ENCODE peak calls at places on chromosomes 6 and 20, in four cellular contexts. S is HepG2, R is A549, B is K562. J is an unnamed sample.

GRCh38 chr6:106608080-106608668 is 21.1 kb downstream of the RTN4IP1 start:
- DNase-seq in S (peak), R (peak), B (peak), J (peak)

GRCh38 chr6:47772993-47773392 is 8.8 kb upstream of the OPN5 start:
- DNase-seq in S (no peak), R (no peak), B (no peak), J (no peak)

GRCh38 chr6:1679691-1680068 is 70.0 kb downstream of the FOXC1 start:
- DNase-seq in S (peak), R (no peak), B (no peak), J (no peak)

GRCh38 chr6:136607932-136608772 is 57.9 kb upstream of the MAP7 start:
- DNase-seq in S (peak), R (peak), B (peak), J (peak)

GRCh38 chr20:37323985-37324384 is 22.0 kb upstream of the SRC start:
- DNase-seq in S (no peak), R (no peak), B (no peak), J (peak)

GRCh38 chr6:132333639-132334516 is 67.4 kb downstream of the MOXD1 start:
- DNase-seq in S (peak), R (peak), B (peak), J (peak)

GRCh38 chr6:92684386-92684785 is 735.0 kb downstream of the EPHA7 start:
- DNase-seq in S (no peak), R (no peak), B (no peak), J (peak)

GRCh38 chr6:116253188-116253504 is 729 bp downstream of the TSPYL4 start:
- DNase-seq in S (no peak), R (no peak), B (no peak), J (no peak)

GRCh38 chr6:109269953-109270517 is 112.2 kb downstream of the CD164 start:
- DNase-seq in S (no peak), R (no peak), B (no peak), J (no peak)

GRCh38 chr6:109261815-109262214 is 120.5 kb downstream of the CD164 start:
- DNase-seq in S (no peak), R (no peak), B (no peak), J (no peak)

GRCh38 chr6:109263873-109264700 is 118.2 kb downstream of the CD164 start:
- DNase-seq in S (no peak), R (no peak), B (peak), J (no peak)

GRCh38 chr6:109269057-109269456 is 113.2 kb downstream of the CD164 start:
- DNase-seq in S (no peak), R (no peak), B (no peak), J (no peak)

DNA sequence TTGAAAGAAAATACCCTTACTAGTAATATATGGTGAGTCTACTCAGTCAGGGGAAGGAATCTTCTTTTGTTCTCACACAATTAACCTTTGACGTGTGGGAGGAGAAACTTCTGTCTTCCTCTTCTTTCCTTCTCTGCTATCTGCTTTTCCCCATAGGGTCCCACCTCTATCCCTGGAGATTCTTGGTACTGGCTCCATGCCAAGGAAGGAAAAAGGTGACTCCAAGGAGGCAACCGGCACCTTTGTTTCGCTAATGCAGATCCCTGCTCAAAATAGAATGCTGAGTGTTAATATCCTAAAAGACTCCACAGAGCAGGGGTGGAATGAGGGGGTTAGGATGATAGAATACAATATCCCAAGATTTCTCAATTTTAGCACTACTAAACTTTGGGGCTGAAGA is 116.7 kb downstream of the CD164 start:
- DNase-seq in S (no peak), R (no peak), B (no peak), J (no peak)
- TF ChIP-seq RAD21 in S (no peak), R (no peak), B (no peak), J (no peak)

GRCh38 chr6:157134402-157135074 is 188.8 kb downstream of the TMEM242 start:
- DNase-seq in S (no peak), R (no peak), B (peak), J (peak)

GRCh38 chr6:157135691-157136090 is 187.6 kb downstream of the TMEM242 start:
- DNase-seq in S (no peak), R (no peak), B (no peak), J (peak)

GRCh38 chr6:157143171-157143884 is 180.0 kb downstream of the TMEM242 start:
- DNase-seq in S (no peak), R (no peak), B (no peak), J (peak)

GRCh38 chr6:157137501-157137900 is 185.8 kb downstream of the TMEM242 start:
- DNase-seq in S (no peak), R (no peak), B (no peak), J (no peak)

DNA sequence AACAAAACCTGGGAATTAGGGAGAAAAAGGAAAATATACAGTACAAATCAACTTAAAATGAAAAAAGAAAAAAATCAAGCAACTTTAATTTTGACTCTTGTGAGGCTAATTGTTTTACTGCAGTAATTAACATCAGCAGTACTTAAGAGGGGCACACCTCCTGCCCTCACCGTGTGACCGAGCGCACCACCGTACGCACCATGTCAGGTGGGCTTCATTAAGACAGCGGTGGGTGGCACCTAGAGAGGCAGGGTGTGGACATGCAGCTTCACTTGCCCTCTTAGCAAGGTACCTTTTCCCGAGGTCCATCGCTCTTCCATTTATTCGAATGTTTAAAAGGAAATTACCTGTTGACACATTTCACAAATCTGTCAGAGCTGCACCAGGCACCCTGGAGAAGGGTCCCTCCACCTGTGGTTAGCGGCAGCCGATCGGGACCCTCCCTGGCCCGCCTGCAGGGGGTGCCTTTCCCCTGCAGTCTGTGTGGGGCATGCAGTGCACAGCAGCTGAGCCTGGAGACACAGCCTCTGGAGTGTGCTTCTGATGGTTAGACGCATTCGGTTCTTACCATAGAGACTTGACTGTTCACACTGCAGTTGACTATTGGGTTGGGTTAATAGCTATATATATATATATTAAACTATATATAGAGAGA is 184.1 kb downstream of the TMEM242 start:
- DNase-seq in S (peak), R (no peak), B (peak), J (no peak)
- TF ChIP-seq MAZ in S (no peak), R (no peak), B (no peak), J (no peak)

GRCh38 chr20:973785-974194 is 28.3 kb downstream of the RSPO4 start:
- DNase-seq in S (peak), R (peak), B (peak), J (peak)
- TF ChIP-seq RAD21 in S (peak), R (peak), B (peak), J (no peak)

DNA sequence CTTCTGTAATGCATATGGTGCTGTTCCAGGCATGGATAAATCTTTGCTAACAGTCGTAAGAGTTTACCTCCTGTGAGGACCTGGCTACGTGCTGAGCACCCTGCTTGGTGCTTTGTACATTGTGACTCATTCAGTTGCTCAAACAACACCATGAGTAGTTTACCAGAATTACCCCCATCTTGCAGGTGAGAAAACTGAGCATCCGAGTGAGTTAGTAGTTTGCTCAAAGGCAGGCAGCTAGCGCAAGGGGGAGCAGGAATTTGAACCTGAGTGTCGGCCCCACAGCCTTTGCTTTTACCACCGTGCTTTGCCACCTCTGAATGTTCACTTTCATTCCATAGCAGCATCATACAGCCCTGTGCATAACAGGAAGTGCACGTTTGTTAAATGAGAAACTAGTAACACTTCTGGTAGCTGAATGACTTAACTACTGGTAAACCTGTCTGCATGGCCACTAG is 121.9 kb downstream of the MTHFD1L start:
- DNase-seq in S (no peak), R (peak), B (no peak), J (no peak)
- TF ChIP-seq MAZ in S (no peak), R (no peak), B (no peak), J (no peak)

GRCh38 chr6:156423829-156424228 is 353.3 kb upstream of the ARID1B start:
- DNase-seq in S (no peak), R (no peak), B (peak), J (no peak)
- TF ChIP-seq RAD21 in S (no peak), R (no peak), B (no peak), J (no peak)

DNA sequence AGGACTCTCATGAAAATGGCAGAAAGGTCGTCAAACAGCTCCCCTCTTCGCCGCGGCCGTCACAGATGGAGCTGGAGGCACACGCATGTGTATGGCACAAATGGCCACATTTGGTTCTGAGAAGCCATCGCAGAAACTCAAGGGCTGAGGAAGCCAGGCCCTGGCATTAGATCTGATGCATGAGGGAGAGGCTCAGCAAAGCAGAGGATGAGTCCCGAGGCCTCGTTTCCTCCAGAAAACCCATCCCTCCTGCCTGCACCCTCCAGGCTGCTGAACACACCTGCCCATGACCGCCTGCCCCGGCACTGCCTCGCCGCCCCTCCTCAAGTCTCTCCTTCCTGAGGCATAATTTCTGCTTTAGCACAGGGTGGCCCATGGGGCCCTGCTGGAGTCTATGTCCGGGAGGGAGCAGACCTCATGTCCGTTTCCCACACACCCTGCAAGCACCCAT is 240.3 kb downstream of the DLL1 start:
- DNase-seq in S (no peak), R (no peak), B (no peak), J (no peak)
- TF ChIP-seq MAZ in S (no peak), R (no peak), B (no peak), J (no peak)

GRCh38 chr6:20955751-20956150 is 421.5 kb downstream of the CDKAL1 start:
- DNase-seq in S (no peak), R (no peak), B (no peak), J (no peak)
- TF ChIP-seq RAD21 in S (no peak), R (no peak), B (no peak), J (no peak)

GRCh38 chr6:25717856-25718740 is 36.4 kb upstream of the SLC17A4 start:
- DNase-seq in S (peak), R (peak), B (peak), J (peak)
- TF ChIP-seq MAZ in S (no peak), R (no peak), B (no peak), J (no peak)

GRCh38 chr20:53142651-53143177 is 170.6 kb downstream of the TSHZ2 start:
- DNase-seq in S (no peak), R (no peak), B (no peak), J (no peak)

GRCh38 chr20:53149184-53149651 is 177.1 kb downstream of the TSHZ2 start:
- DNase-seq in S (no peak), R (no peak), B (no peak), J (no peak)

GRCh38 chr20:53148764-53149163 is 176.6 kb downstream of the TSHZ2 start:
- DNase-seq in S (no peak), R (no peak), B (no peak), J (no peak)

GRCh38 chr20:53149652-53150205 is 177.6 kb downstream of the TSHZ2 start:
- DNase-seq in S (no peak), R (no peak), B (no peak), J (no peak)

DNA sequence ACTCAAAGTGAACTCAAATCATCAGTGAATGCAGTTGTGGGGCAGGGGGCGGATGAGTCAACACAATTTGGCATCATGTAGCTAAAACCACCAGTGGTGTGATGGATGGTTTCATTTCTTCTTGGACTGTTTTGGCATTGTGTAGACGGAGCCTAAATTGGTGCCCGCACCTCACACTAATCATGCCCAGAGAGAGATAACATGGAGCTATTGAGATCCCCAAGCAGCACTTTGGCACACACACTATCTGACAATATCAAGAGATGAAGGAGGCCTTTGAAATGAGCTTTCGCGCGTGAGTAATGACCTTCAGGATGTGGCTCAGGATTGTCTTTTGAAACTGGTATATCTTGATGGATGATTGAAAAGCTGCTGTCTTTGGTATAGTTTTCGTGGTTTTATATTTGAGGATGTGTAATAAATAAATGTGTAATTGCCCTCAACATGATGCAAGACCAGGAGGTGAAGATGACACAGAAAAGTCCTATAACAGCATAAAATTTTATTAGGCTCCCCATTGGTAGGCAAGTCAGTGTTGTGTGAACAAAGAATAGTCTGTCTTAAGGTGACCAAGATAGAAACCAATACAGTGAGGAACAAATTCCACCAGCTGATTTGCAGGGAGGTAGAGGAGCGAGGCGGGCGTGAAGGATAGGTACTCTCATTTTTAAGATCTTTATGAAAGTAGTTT is 174.2 kb downstream of the TSHZ2 start:
- DNase-seq in S (no peak), R (no peak), B (no peak), J (no peak)
- TF ChIP-seq RAD21 in S (no peak), R (no peak), B (no peak), J (no peak)

GRCh38 chr6:150201791-150202329 is 59.0 kb downstream of the PPP1R14C start:
- DNase-seq in S (no peak), R (no peak), B (no peak), J (no peak)
- TF ChIP-seq MAZ in S (no peak), R (no peak), B (no peak), J (no peak)

J was measured in IMR-90.